ENCODE peak calls at places on chromosomes 1 and 21, in eight cellular contexts. O is heart right ventricle; A is CD8-positive, alpha-beta T cell; Q is keratinocyte; T is activated CD8-positive, alpha-beta T cell treated with anti-CD3 and anti-CD28 coated beads for 36 hours; N is fibroblast of mammary gland; Z is amniotic stem cell; M is GM13976. K is an unnamed sample.

GRCh38 chr1:45365051-45365450 is 24.8 kb upstream of the MUTYH start:
- DNase-seq in T (no peak), Q (no peak), Z (no peak), A (no peak), M (no peak), N (no peak), O (no peak), K (no peak)

GRCh38 chr1:61182049-61182448 is 99.7 kb downstream of the NFIA start:
- DNase-seq in A (no peak), Q (no peak), T (no peak), N (peak; percentile 94), M (no peak), O (peak; percentile 24), Z (no peak), K (no peak)

GRCh38 chr1:109425391-109425790 is 857 bp downstream of the PSMA5 start:
- DNase-seq in Z (no peak), T (no peak), Q (no peak), M (peak; percentile 71), A (no peak), N (peak; percentile 24), O (no peak), K (no peak)

GRCh38 chr1:31815752-31816484 is at the start of gene SPOCD1:
- DNase-seq in M (peak; percentile 86), A (peak; percentile 68), Q (peak; percentile 26), O (peak; percentile 58), N (peak; percentile 84), T (peak; percentile 89), Z (peak; percentile 48), K (peak; percentile 12)

GRCh38 chr1:19369396-19370090 is 57.4 kb downstream of the SLC66A1 start:
- DNase-seq in M (no peak), T (no peak), Z (no peak), Q (no peak), N (no peak), O (no peak), A (no peak), K (no peak)

GRCh38 chr1:205571747-205572146 is 60.1 kb downstream of the ELK4 start:
- DNase-seq in N (no peak), T (no peak), Z (no peak), A (no peak), M (peak; percentile 4), O (no peak), Q (no peak), K (no peak)

GRCh38 chr1:42979037-42979432 is 20.4 kb upstream of the SLC2A1 start:
- DNase-seq in T (no peak), O (no peak), Q (no peak), M (no peak), N (no peak), Z (no peak), A (no peak), K (no peak)

GRCh38 chr21:28798798-28799197 is 193.9 kb downstream of the LTN1 start:
- DNase-seq in O (no peak), M (no peak), Z (no peak), T (no peak), N (peak; percentile 34), A (no peak), Q (no peak), K (no peak)

GRCh38 chr1:179090522-179090921 is 8.7 kb downstream of the TOR3A start:
- DNase-seq in M (no peak), N (no peak), O (peak; percentile 25), A (no peak), T (no peak), Z (no peak), Q (no peak), K (no peak)

GRCh38 chr21:42125571-42126544 is 54.7 kb downstream of the UMODL1 start:
- DNase-seq in M (no peak), A (no peak), T (peak; percentile 39), Q (no peak), Z (no peak), O (no peak), N (peak; percentile 64), K (no peak)

GRCh38 chr1:3491291-3492246 is 37.1 kb downstream of the ARHGEF16 start:
- DNase-seq in M (peak; percentile 95), O (peak; percentile 72), Q (no peak), A (peak; percentile 80), T (peak; percentile 91), N (peak; percentile 21), Z (no peak), K (no peak)

GRCh38 chr1:16371725-16372124 is 4.7 kb downstream of the SZRD1 start:
- DNase-seq in A (no peak), T (peak; percentile 29), M (no peak), Q (no peak), Z (no peak), O (no peak), N (no peak), K (no peak)